ENCODE peak calls at places on chromosomes 3 and 15, in four cellular contexts. One of them, this sample, is unnamed.

GRCh38 chr15:98868564-98868963 is 139.0 kb downstream of the PGPEP1L start:
- DNase-seq in tibial nerve: no peak
- DNase-seq in psoas muscle: no peak
- DNase-seq in heart right ventricle: no peak
- DNase-seq in this sample: no peak

GRCh38 chr15:31228980-31229826 is 97.4 kb upstream of the KLF13 start:
- DNase-seq in tibial nerve: no peak
- DNase-seq in psoas muscle: no peak
- DNase-seq in heart right ventricle: no peak
- DNase-seq in this sample: no peak

GRCh38 chr15:48330045-48330840 is 986 bp upstream of the DUT start:
- DNase-seq in tibial nerve: no peak
- DNase-seq in psoas muscle: no peak
- DNase-seq in heart right ventricle: no peak
- DNase-seq in this sample: no peak

GRCh38 chr3:57164606-57165573 is at the start of gene IL17RD:
- DNase-seq in tibial nerve: peak; percentile 70
- DNase-seq in psoas muscle: peak; percentile 89
- DNase-seq in heart right ventricle: peak; percentile 88
- DNase-seq in this sample: no peak

GRCh38 chr15:85618956-85619491 is 175.7 kb downstream of the KLHL25 start:
- DNase-seq in tibial nerve: peak; percentile 81
- DNase-seq in psoas muscle: peak; percentile 87
- DNase-seq in heart right ventricle: peak; percentile 59
- DNase-seq in this sample: peak; percentile 91

GRCh38 chr3:77320514-77320913 is 280.6 kb downstream of the ROBO2 start:
- DNase-seq in tibial nerve: no peak
- DNase-seq in psoas muscle: no peak
- DNase-seq in heart right ventricle: no peak
- DNase-seq in this sample: no peak

GRCh38 chr3:186057594-186057993 is 51.3 kb downstream of the ETV5 start:
- DNase-seq in tibial nerve: no peak
- DNase-seq in psoas muscle: no peak
- DNase-seq in heart right ventricle: no peak
- DNase-seq in this sample: peak; percentile 38

GRCh38 chr3:45477026-45477725 is 88.8 kb downstream of the LARS2 start:
- DNase-seq in tibial nerve: no peak
- DNase-seq in psoas muscle: no peak
- DNase-seq in heart right ventricle: no peak
- DNase-seq in this sample: no peak

GRCh38 chr15:48682949-48683651 is 37.6 kb upstream of the FBN1 start:
- DNase-seq in tibial nerve: peak; percentile 46
- DNase-seq in psoas muscle: peak; percentile 72
- DNase-seq in heart right ventricle: peak; percentile 34
- DNase-seq in this sample: no peak

GRCh38 chr3:3633761-3634160 is 165.5 kb upstream of the LRRN1 start:
- DNase-seq in tibial nerve: no peak
- DNase-seq in psoas muscle: no peak
- DNase-seq in heart right ventricle: no peak
- DNase-seq in this sample: no peak

GRCh38 chr15:47374222-47374621 is 343.1 kb upstream of the SEMA6D start:
- DNase-seq in tibial nerve: no peak
- DNase-seq in psoas muscle: no peak
- DNase-seq in heart right ventricle: no peak
- DNase-seq in this sample: no peak

GRCh38 chr3:119779731-119780383 is 2.0 kb upstream of the NR1I2 start:
- DNase-seq in tibial nerve: no peak
- DNase-seq in psoas muscle: no peak
- DNase-seq in heart right ventricle: no peak
- DNase-seq in this sample: no peak

GRCh38 chr3:125120370-125121122 is 64.7 kb upstream of the HEG1 start:
- DNase-seq in tibial nerve: no peak
- DNase-seq in psoas muscle: no peak
- DNase-seq in heart right ventricle: no peak
- DNase-seq in this sample: no peak

GRCh38 chr3:190601597-190601996 is 87.7 kb downstream of the IL1RAP start:
- DNase-seq in tibial nerve: no peak
- DNase-seq in psoas muscle: no peak
- DNase-seq in heart right ventricle: peak; percentile 32
- DNase-seq in this sample: no peak

GRCh38 chr3:57130426-57131209 is 34.5 kb downstream of the IL17RD start:
- DNase-seq in tibial nerve: peak; percentile 51
- DNase-seq in psoas muscle: peak; percentile 64
- DNase-seq in heart right ventricle: peak; percentile 21
- DNase-seq in this sample: no peak

GRCh38 chr3:56102034-56102433 is 366.2 kb downstream of the ERC2 start:
- DNase-seq in tibial nerve: no peak
- DNase-seq in psoas muscle: no peak
- DNase-seq in heart right ventricle: no peak
- DNase-seq in this sample: no peak

GRCh38 chr15:47717036-47717611 is at the start of gene SEMA6D:
- DNase-seq in tibial nerve: peak; percentile 64
- DNase-seq in psoas muscle: peak; percentile 89
- DNase-seq in heart right ventricle: peak; percentile 83
- DNase-seq in this sample: peak; percentile 48

GRCh38 chr15:25498835-25499234 is 60.0 kb upstream of the UBE3A start:
- DNase-seq in tibial nerve: no peak
- DNase-seq in psoas muscle: no peak
- DNase-seq in heart right ventricle: no peak
- DNase-seq in this sample: no peak

GRCh38 chr3:141050576-141050912 is 603 bp upstream of the SPSB4 start:
- DNase-seq in tibial nerve: no peak
- DNase-seq in psoas muscle: no peak
- DNase-seq in heart right ventricle: no peak
- DNase-seq in this sample: no peak

DNA sequence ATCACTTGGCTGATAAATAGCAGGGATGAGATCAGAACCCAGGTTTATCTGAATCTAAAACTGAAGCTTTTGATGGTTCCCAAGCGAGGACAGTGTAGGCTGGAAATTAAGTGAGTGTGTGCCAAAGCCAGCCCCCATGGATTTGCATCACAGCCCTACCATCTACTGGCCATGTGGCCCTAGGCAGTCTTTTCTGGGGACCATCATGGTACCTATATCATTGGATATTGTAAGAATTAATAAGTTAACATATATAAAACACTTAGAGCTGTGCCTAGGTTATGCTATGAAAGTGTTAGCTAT is 32.8 kb upstream of the SSR3 start:
- DNase-seq in tibial nerve: no peak
- DNase-seq in psoas muscle: no peak
- DNase-seq in heart right ventricle: no peak
- DNase-seq in this sample: no peak
- TF ChIP-seq CTCF in tibial nerve: no peak
- TF ChIP-seq CTCF in psoas muscle: no peak
- TF ChIP-seq CTCF in heart right ventricle: no peak
- TF ChIP-seq CTCF in this sample: no peak

DNA sequence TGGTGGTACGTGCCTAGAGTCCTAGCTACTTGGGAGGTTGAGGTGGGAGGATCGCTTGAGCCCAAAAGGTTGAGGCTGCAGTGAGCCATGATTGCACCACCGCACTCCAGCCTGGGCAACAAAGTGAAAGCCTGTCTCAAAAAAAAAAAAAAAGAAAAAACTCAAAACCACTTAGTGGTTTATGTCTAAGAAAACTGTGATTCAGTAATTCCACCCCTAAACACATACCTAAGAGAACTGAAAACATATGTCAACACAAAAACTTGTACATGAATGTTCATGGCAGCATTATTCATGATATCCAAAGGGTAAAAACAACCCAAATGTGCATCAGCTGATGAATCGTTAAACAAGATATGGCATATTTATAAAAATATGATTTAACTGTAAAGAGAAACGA is 14.3 kb downstream of the SPG21 start:
- DNase-seq in tibial nerve: no peak
- DNase-seq in psoas muscle: no peak
- DNase-seq in heart right ventricle: no peak
- DNase-seq in this sample: no peak
- H3K4me3 ChIP-seq in tibial nerve: no peak overlapping the region
- H3K4me3 ChIP-seq in psoas muscle: no peak overlapping the region
- H3K4me3 ChIP-seq in heart right ventricle: no peak overlapping the region
- H3K4me3 ChIP-seq in this sample: no peak overlapping the region

GRCh38 chr3:31793040-31793439 is 188.0 kb downstream of the OSBPL10 start:
- DNase-seq in tibial nerve: no peak
- DNase-seq in psoas muscle: no peak
- DNase-seq in heart right ventricle: no peak
- DNase-seq in this sample: no peak

GRCh38 chr3:31793821-31794220 is 187.2 kb downstream of the OSBPL10 start:
- DNase-seq in tibial nerve: no peak
- DNase-seq in psoas muscle: no peak
- DNase-seq in heart right ventricle: no peak
- DNase-seq in this sample: no peak

GRCh38 chr3:31785734-31786133 is 195.3 kb downstream of the OSBPL10 start:
- DNase-seq in tibial nerve: no peak
- DNase-seq in psoas muscle: no peak
- DNase-seq in heart right ventricle: no peak
- DNase-seq in this sample: no peak

GRCh38 chr3:31789429-31789828 is 191.6 kb downstream of the OSBPL10 start:
- DNase-seq in tibial nerve: no peak
- DNase-seq in psoas muscle: no peak
- DNase-seq in heart right ventricle: no peak
- DNase-seq in this sample: no peak

GRCh38 chr3:31790516-31791148 is 190.4 kb downstream of the OSBPL10 start:
- DNase-seq in tibial nerve: no peak
- DNase-seq in psoas muscle: no peak
- DNase-seq in heart right ventricle: no peak
- DNase-seq in this sample: no peak
- H3K36me3 ChIP-seq in tibial nerve: no peaks in the 10 kb centered on the region
- H3K36me3 ChIP-seq in psoas muscle: no peaks in the 10 kb centered on the region
- H3K36me3 ChIP-seq in heart right ventricle: no peaks in the 10 kb centered on the region
- H3K36me3 ChIP-seq in this sample: no peaks in the 10 kb centered on the region

GRCh38 chr3:172984938-172985337 is 156.1 kb downstream of the SPATA16 start:
- DNase-seq in tibial nerve: no peak
- DNase-seq in psoas muscle: no peak
- DNase-seq in heart right ventricle: no peak
- DNase-seq in this sample: no peak

GRCh38 chr3:172980849-172981248 is 160.2 kb downstream of the SPATA16 start:
- DNase-seq in tibial nerve: no peak
- DNase-seq in psoas muscle: no peak
- DNase-seq in heart right ventricle: no peak
- DNase-seq in this sample: no peak

GRCh38 chr3:172987268-172987667 is 153.8 kb downstream of the SPATA16 start:
- DNase-seq in tibial nerve: no peak
- DNase-seq in psoas muscle: no peak
- DNase-seq in heart right ventricle: no peak
- DNase-seq in this sample: no peak

GRCh38 chr3:172981407-172981983 is 159.5 kb downstream of the SPATA16 start:
- DNase-seq in tibial nerve: no peak
- DNase-seq in psoas muscle: no peak
- DNase-seq in heart right ventricle: no peak
- DNase-seq in this sample: no peak

DNA sequence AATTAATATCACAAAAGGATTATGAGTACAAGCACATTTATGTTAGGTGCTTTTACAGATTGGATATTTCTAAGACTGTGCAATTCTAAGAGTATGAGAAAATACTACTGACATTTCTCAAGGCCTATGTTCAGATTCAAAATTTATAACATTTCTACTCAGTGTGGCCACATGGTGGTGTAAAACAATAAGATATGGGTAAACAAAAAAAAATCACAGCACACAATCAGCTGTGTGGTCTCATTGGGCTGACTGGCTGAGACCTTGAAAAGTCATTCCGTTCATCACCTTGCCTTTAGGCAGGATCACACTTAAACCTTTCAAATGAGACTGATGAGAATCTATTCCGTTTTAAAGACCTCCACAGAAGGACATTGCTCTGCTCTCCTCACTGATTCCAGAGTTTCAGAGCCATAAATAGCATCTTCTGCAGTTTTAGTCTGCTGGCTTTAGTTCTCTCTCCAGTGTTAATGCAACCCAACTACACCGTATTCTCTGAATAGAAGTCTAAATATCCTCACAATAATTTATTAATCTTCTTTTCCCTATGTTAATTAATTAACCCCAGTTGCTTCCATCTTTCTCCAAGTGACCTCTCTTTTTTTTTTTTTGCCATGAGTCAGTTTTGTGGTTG is 158.2 kb downstream of the SPATA16 start:
- DNase-seq in tibial nerve: no peak
- DNase-seq in psoas muscle: no peak
- DNase-seq in heart right ventricle: no peak
- DNase-seq in this sample: no peak
- TF ChIP-seq CTCF in tibial nerve: no peak
- TF ChIP-seq CTCF in psoas muscle: no peak
- TF ChIP-seq CTCF in heart right ventricle: peak; percentile 55
- TF ChIP-seq CTCF in this sample: no peak

DNA sequence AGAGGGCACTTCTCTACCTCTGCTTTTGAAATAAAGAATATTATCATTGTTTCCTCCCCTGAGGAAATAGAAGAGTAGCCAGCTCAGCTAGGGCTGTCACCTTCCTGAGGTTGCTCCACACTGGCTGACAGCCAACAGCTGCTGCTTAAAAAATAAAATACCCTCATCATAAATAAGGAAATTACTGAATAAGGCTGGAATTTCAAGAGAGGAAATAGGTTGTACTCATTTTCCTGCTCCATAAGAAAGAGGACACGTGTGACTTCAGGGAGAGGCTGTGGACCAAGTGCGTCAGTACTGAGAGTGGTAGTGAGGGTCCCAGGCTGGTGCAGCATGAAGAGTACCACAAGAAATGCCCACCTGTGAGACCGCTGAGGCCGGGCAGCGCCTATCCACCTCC is 8.1 kb upstream of the C2CD4B start:
- DNase-seq in tibial nerve: no peak
- DNase-seq in psoas muscle: no peak
- DNase-seq in heart right ventricle: peak; percentile 38
- DNase-seq in this sample: no peak
- H3K4me3 ChIP-seq in tibial nerve: no peak overlapping the region
- H3K4me3 ChIP-seq in psoas muscle: peak overlapping the region; percentile 40
- H3K4me3 ChIP-seq in heart right ventricle: peak overlapping the region; percentile 51
- H3K4me3 ChIP-seq in this sample: no peak overlapping the region

DNA sequence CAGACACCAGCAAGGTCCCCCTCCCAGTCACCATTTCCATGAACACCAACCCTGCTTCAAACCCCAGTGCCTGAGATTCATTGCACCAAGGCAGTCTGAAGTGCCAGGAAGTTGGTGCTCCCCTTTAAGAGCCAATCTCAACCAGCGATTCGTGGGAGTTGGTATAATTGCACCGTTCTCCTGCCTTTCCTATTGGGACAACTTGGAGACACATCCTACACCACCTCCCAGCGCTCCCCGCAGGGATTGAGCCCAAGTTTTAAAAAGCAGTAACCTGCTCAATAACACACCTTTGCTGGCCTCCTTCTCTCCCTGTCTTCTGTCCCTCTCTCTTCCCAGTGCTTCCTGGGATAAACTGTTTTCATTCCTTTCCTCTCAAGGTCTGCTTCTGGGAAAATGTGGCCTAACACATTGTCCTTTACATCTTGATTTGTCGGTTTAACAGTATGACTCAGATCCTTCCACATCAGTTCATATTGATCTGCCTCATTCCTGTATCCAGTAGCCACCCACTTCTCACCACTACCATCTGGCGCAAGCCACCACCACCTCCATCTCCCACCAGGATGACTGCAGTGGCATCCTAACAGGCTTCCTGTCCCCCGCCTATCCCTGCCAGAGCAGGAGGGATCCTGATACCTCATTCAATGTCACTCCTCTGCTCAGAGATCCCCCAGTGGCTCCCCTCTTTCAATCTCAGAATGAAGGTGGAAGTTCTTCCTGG is 37.8 kb upstream of the HRH1 start:
- DNase-seq in tibial nerve: no peak
- DNase-seq in psoas muscle: no peak
- DNase-seq in heart right ventricle: no peak
- DNase-seq in this sample: no peak
- H3K36me3 ChIP-seq in tibial nerve: no peaks in the 10 kb centered on the region
- H3K36me3 ChIP-seq in psoas muscle: no peaks in the 10 kb centered on the region
- H3K36me3 ChIP-seq in heart right ventricle: no peaks in the 10 kb centered on the region
- H3K36me3 ChIP-seq in this sample: no peaks in the 10 kb centered on the region

GRCh38 chr15:53384417-53384816 is 375.0 kb downstream of the WDR72 start:
- DNase-seq in tibial nerve: no peak
- DNase-seq in psoas muscle: no peak
- DNase-seq in heart right ventricle: no peak
- DNase-seq in this sample: no peak
- TF ChIP-seq CTCF in tibial nerve: no peak
- TF ChIP-seq CTCF in psoas muscle: no peak
- TF ChIP-seq CTCF in heart right ventricle: no peak
- TF ChIP-seq CTCF in this sample: peak; percentile 41